ENCODE peak calls at places on chromosomes 2 and 18, in five cellular contexts. G is A549, Y is HepG2, X is H1, B is K562. E is an unnamed sample.

GRCh38 chr2:169397697-169398096 is 35.4 kb upstream of the LRP2 start:
- DNase-seq in X (no peak), Y (no peak), B (peak), G (no peak), E (no peak)

GRCh38 chr2:112085916-112086669 is 31.0 kb downstream of the TMEM87B start:
- DNase-seq in B (no peak), Y (no peak), X (no peak), G (no peak), E (no peak)

GRCh38 chr2:69831354-69831905 is 2.0 kb downstream of the GMCL1 start:
- DNase-seq in B (no peak), G (no peak), Y (peak), X (no peak), E (no peak)

GRCh38 chr2:55030766-55031165 is 19.5 kb downstream of the RTN4 start:
- DNase-seq in B (no peak), Y (no peak), G (no peak), X (no peak), E (no peak)

GRCh38 chr2:94982156-94982555 is 43.4 kb upstream of the MAL start:
- DNase-seq in X (no peak), G (no peak), B (no peak), Y (no peak), E (no peak)

GRCh38 chr2:221676566-221677172 is 104.6 kb upstream of the EPHA4 start:
- DNase-seq in Y (no peak), X (no peak), B (no peak), G (no peak), E (peak)

GRCh38 chr2:150485114-150485870 is 2.2 kb downstream of the RND3 start:
- DNase-seq in B (no peak), X (peak), Y (peak), G (peak), E (peak)

GRCh38 chr2:66443977-66444855 is 9.3 kb downstream of the MEIS1 start:
- DNase-seq in G (no peak), B (no peak), Y (no peak), X (no peak), E (peak)

GRCh38 chr2:224969095-224969494 is 73.2 kb downstream of the DOCK10 start:
- DNase-seq in B (no peak), X (no peak), G (no peak), Y (no peak), E (no peak)

GRCh38 chr2:2520396-2520795 is 189.3 kb upstream of the MYT1L start:
- DNase-seq in B (no peak), Y (no peak), G (no peak), X (no peak), E (no peak)

GRCh38 chr18:23207191-23207955 is 72.1 kb downstream of the CABLES1 start:
- DNase-seq in B (peak), Y (peak), G (no peak), X (no peak), E (peak)

GRCh38 chr2:28394331-28394877 is 1.7 kb downstream of the FOSL2 start:
- DNase-seq in X (no peak), G (no peak), B (no peak), Y (no peak), E (peak)
- TF ChIP-seq POLR2A in X (no peak), G (no peak), B (no peak), Y (no peak), E (peak)

GRCh38 chr2:233974530-233975071 is 57.4 kb downstream of the TRPM8 start:
- DNase-seq in G (peak), B (peak), Y (peak), X (peak), E (peak)
- TF ChIP-seq MAFK in G (peak), B (no peak), Y (no peak), X (no peak), E (no peak)

DNA sequence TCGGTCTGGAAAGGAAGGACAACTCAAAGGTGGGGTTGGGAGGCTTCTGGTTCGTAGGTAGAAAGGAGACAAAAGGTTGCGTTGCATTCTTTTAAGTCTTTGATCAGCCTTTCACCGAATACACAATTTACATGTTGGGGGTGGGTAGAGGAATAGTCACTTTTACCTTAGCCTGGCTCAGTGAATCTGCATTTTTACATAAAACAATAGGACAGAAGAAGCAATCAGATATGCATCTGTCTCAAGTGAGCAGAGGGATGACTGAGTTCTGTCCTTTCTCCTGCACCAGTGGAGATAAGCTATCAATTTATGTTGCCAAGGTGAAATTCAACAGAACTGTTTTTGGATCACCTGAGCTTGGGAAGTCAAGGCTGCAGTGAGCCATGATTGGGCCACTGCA is 173.7 kb downstream of the ZEB2 start:
- DNase-seq in X (no peak), G (no peak), Y (no peak), B (no peak), E (no peak)
- TF ChIP-seq POLR2A in X (no peak), G (no peak), Y (no peak), B (no peak), E (no peak)

GRCh38 chr18:44090453-44090852 is 590.2 kb upstream of the SETBP1 start:
- DNase-seq in X (no peak), G (no peak), B (no peak), Y (no peak), E (no peak)
- TF ChIP-seq MAFK in X (no peak), G (no peak), B (no peak), Y (no peak), E (no peak)

DNA sequence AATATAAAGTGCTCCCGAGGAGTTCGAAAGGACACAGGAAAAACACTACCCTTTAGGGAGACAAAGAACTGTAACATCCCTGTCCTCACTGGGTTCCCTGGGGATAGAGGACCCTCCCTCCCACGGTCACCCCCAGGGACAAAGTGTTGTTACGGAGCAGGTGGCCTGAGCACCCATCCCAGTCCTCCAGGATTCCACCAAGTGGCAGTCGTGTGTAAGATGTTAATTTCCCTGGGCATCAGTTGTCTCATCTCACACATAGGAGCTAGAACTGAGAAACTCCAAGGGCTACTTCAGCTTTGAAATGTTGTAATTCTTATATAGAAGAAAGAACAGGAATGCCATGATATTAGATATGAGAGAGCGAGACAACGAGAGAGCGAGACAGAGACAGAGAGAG is 137.7 kb downstream of the ALK start:
- DNase-seq in B (peak), Y (no peak), X (no peak), G (no peak), E (no peak)
- TF ChIP-seq POLR2A in B (no peak), Y (no peak), X (no peak), G (no peak), E (no peak)

DNA sequence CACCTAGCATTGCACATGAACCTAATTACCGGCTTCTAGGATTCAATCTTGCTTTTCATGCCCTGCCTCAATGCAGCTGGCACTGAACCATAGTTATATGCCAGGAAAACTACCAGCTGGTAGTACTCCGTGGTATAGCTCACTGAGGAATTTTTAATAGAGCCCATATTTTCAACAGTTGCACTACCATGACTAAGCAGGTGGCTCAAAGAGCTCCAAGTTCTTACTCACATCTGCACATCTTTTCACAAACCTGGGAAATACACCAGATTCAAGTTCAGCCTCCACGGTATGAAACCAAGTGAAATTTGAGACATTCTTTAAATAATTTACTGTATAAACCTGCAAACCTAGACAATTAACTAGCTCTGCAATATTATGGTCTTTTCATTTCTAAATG is 363.5 kb downstream of the GRB14 start:
- DNase-seq in X (no peak), G (no peak), Y (no peak), B (no peak), E (no peak)
- TF ChIP-seq MAFK in X (no peak), G (no peak), Y (no peak), B (no peak), E (no peak)

GRCh38 chr18:63422087-63422861 is at the start of gene VPS4B:
- DNase-seq in Y (peak), X (peak), B (peak), G (peak), E (peak)
- TF ChIP-seq POLR2A in Y (peak), X (peak), B (peak), G (peak), E (peak)

GRCh38 chr18:61738488-61738887 is 154.3 kb downstream of the RNF152 start:
- DNase-seq in Y (no peak), G (no peak), X (no peak), B (no peak), E (peak)
- TF ChIP-seq MAFK in Y (no peak), G (no peak), X (no peak), B (no peak), E (no peak)

GRCh38 chr2:24970483-24971299 is 1.1 kb downstream of the DNAJC27 start:
- DNase-seq in Y (peak), B (no peak), G (no peak), X (no peak), E (peak)

GRCh38 chr2:24972315-24972958 is 682 bp upstream of the DNAJC27 start:
- DNase-seq in Y (peak), B (peak), X (no peak), G (peak), E (no peak)

GRCh38 chr2:24969784-24970183 is 2.0 kb downstream of the DNAJC27 start:
- DNase-seq in G (no peak), B (no peak), Y (no peak), X (no peak), E (peak)

GRCh38 chr2:24971300-24971549 is 530 bp downstream of the DNAJC27 start:
- DNase-seq in Y (no peak), X (no peak), G (peak), B (no peak), E (no peak)

GRCh38 chr2:24971550-24972314 is at the start of gene DNAJC27:
- DNase-seq in X (peak), B (peak), G (peak), Y (peak), E (peak)
- TF ChIP-seq POLR2A in X (peak), B (peak), G (peak), Y (peak), E (peak)

GRCh38 chr2:98828369-98828744 is 97.4 kb upstream of the MGAT4A start:
- DNase-seq in G (no peak), Y (no peak), X (no peak), B (no peak), E (no peak)

GRCh38 chr2:98828793-98829371 is 98.0 kb upstream of the MGAT4A start:
- DNase-seq in X (no peak), G (no peak), Y (peak), B (no peak), E (no peak)

GRCh38 chr2:98832172-98832571 is 101.2 kb upstream of the MGAT4A start:
- DNase-seq in G (no peak), X (no peak), Y (no peak), B (no peak), E (no peak)

GRCh38 chr2:98829586-98830270 is 98.8 kb upstream of the MGAT4A start:
- DNase-seq in Y (no peak), X (no peak), B (no peak), G (no peak), E (no peak)

GRCh38 chr2:98830573-98831145 is 99.7 kb upstream of the MGAT4A start:
- DNase-seq in X (no peak), G (no peak), Y (no peak), B (no peak), E (no peak)
- TF ChIP-seq MAFK in X (no peak), G (no peak), Y (no peak), B (no peak), E (no peak)

E was measured in IMR-90.